ENCODE peak calls at places on chromosome 12, in six cellular contexts. Q, D, Z, L, B and U are unnamed samples.

GRCh38 chr12:41769810-41770209 is 374.9 kb downstream of the GXYLT1 start:
- DNase-seq in Q (no peak), Z (no peak), B (no peak), D (no peak), L (no peak), U (no peak)

GRCh38 chr12:98499668-98500456 is 15.5 kb upstream of the TMPO start:
- DNase-seq in Q (no peak), B (no peak), Z (no peak), D (no peak), L (no peak), U (no peak)

GRCh38 chr12:32107376-32108267 is 975 bp downstream of the BICD1 start:
- DNase-seq in D (peak), L (no peak), Q (peak), Z (peak), B (peak), U (no peak)

GRCh38 chr12:29241821-29242591 is 92.9 kb downstream of the FAR2 start:
- DNase-seq in L (no peak), D (no peak), Q (peak), Z (no peak), B (peak), U (no peak)

GRCh38 chr12:43744826-43745225 is 13.8 kb downstream of the PUS7L start:
- DNase-seq in B (no peak), L (no peak), D (no peak), Z (no peak), Q (no peak), U (no peak)

GRCh38 chr12:47652491-47653234 is 53.2 kb downstream of the RPAP3 start:
- DNase-seq in L (no peak), B (no peak), Q (no peak), Z (peak), D (no peak), U (no peak)

GRCh38 chr12:31228811-31229792 is 96.8 kb downstream of the SINHCAF start:
- DNase-seq in Z (no peak), B (no peak), D (no peak), Q (no peak), L (no peak), U (no peak)

GRCh38 chr12:25769076-25769945 is 189.2 kb upstream of the RASSF8 start:
- DNase-seq in Z (peak), D (no peak), L (no peak), B (peak), Q (peak), U (no peak)

GRCh38 chr12:21577516-21577915 is 27.1 kb downstream of the GYS2 start:
- DNase-seq in L (no peak), B (no peak), D (no peak), Q (no peak), Z (no peak), U (no peak)

GRCh38 chr12:101021442-101021841 is 188.6 kb downstream of the SLC5A8 start:
- DNase-seq in L (no peak), D (no peak), Z (no peak), Q (no peak), B (no peak), U (no peak)

GRCh38 chr12:58067610-58068387 is 126.4 kb downstream of the ATP23 start:
- DNase-seq in Q (peak), D (no peak), Z (peak), L (no peak), B (peak), U (no peak)

GRCh38 chr12:43696154-43696553 is 62.4 kb downstream of the PUS7L start:
- DNase-seq in Z (no peak), L (no peak), D (no peak), Q (no peak), B (no peak), U (no peak)

GRCh38 chr12:120925740-120926563 is 21.8 kb upstream of the SPPL3 start:
- DNase-seq in B (no peak), Z (no peak), L (no peak), D (no peak), Q (no peak), U (no peak)

GRCh38 chr12:55718020-55718419 is 2.2 kb upstream of the RDH5 start:
- DNase-seq in Z (no peak), D (peak), Q (no peak), B (no peak), L (no peak), U (no peak)

GRCh38 chr12:90653051-90653450 is 301.9 kb downstream of the CCER1 start:
- DNase-seq in D (no peak), Q (peak), Z (no peak), L (no peak), B (peak), U (no peak)

GRCh38 chr12:114457620-114458019 is 51.7 kb upstream of the TBX5 start:
- DNase-seq in Q (no peak), D (no peak), Z (no peak), B (no peak), L (no peak), U (no peak)

GRCh38 chr12:49949124-49949845 is 1.3 kb upstream of the AQP2 start:
- DNase-seq in B (no peak), D (no peak), L (no peak), Z (no peak), Q (no peak), U (no peak)

GRCh38 chr12:118773956-118774723 is 207.2 kb upstream of the SRRM4 start:
- DNase-seq in B (no peak), L (no peak), D (peak), Z (no peak), Q (no peak), U (no peak)

GRCh38 chr12:25436206-25436912 is 116.7 kb downstream of the LMNTD1 start:
- DNase-seq in L (no peak), D (peak), B (peak), Z (peak), Q (peak), U (no peak)

GRCh38 chr12:88400302-88400701 is 180.0 kb downstream of the KITLG start:
- DNase-seq in Z (no peak), D (no peak), Q (no peak), L (no peak), B (no peak), U (no peak)

GRCh38 chr12:29073631-29074239 is 75.3 kb upstream of the FAR2 start:
- DNase-seq in Z (peak), D (no peak), Q (peak), L (no peak), B (peak), U (no peak)

GRCh38 chr12:94498073-94498472 is 38.4 kb upstream of the CEP83 start:
- DNase-seq in Q (no peak), Z (peak), L (no peak), B (no peak), D (no peak), U (no peak)

GRCh38 chr12:851913-852312 is 97.6 kb downstream of the RAD52 start:
- DNase-seq in B (peak), Q (peak), Z (peak), D (no peak), L (no peak), U (no peak)

GRCh38 chr12:89695830-89696229 is 12.8 kb downstream of the ATP2B1 start:
- DNase-seq in Q (no peak), Z (no peak), D (no peak), B (no peak), L (no peak), U (no peak)

GRCh38 chr12:20289512-20289911 is 78.8 kb upstream of the PDE3A start:
- DNase-seq in Q (no peak), Z (no peak), L (no peak), D (no peak), B (no peak), U (no peak)

GRCh38 chr12:57430931-57431566 is at the start of gene R3HDM2:
- DNase-seq in Z (peak), Q (peak), D (peak), B (peak), L (peak), U (peak)

GRCh38 chr12:47014474-47014873 is 64.9 kb upstream of the PCED1B start:
- DNase-seq in B (peak), Q (peak), L (no peak), Z (peak), D (no peak), U (no peak)

GRCh38 chr12:114668151-114668891 is 15.7 kb downstream of the TBX3 start:
- DNase-seq in D (peak), L (no peak), Z (peak), B (peak), Q (peak), U (no peak)

GRCh38 chr12:52210186-52210924 is 18.5 kb upstream of the KRT80 start:
- DNase-seq in L (no peak), Z (peak), D (no peak), B (peak), Q (peak), U (no peak)

GRCh38 chr12:44542716-44543115 is 333.4 kb downstream of the NELL2 start:
- DNase-seq in L (no peak), B (no peak), D (no peak), Z (no peak), Q (no peak), U (no peak)

GRCh38 chr12:117551698-117552097 is 190.3 kb upstream of the NOS1 start:
- DNase-seq in Z (no peak), B (no peak), D (no peak), Q (no peak), L (no peak), U (no peak)

GRCh38 chr12:7241404-7242005 is 52.0 kb downstream of the PEX5 start:
- DNase-seq in L (no peak), D (no peak), Z (no peak), B (peak), Q (no peak), U (no peak)

GRCh38 chr12:29102739-29103138 is 46.3 kb upstream of the FAR2 start:
- DNase-seq in Z (no peak), Q (no peak), B (no peak), D (no peak), L (no peak), U (no peak)

GRCh38 chr12:58711968-58712367 is 208.3 kb downstream of the LRIG3 start:
- DNase-seq in Z (no peak), Q (peak), B (peak), L (no peak), D (no peak), U (no peak)

GRCh38 chr12:16006752-16007151 is 95.6 kb downstream of the DERA start:
- DNase-seq in Q (no peak), Z (no peak), D (no peak), B (no peak), L (no peak), U (no peak)

GRCh38 chr12:16003460-16003859 is 92.3 kb downstream of the DERA start:
- DNase-seq in B (no peak), L (no peak), Z (no peak), Q (no peak), D (no peak), U (no peak)

GRCh38 chr12:16012086-16012485 is 101.0 kb downstream of the DERA start:
- DNase-seq in Q (peak), Z (no peak), L (no peak), D (no peak), B (peak), U (no peak)

GRCh38 chr12:16008442-16008841 is 97.3 kb downstream of the DERA start:
- DNase-seq in Q (no peak), D (no peak), L (no peak), Z (no peak), B (no peak), U (no peak)
- TF ChIP-seq CTCF in Q (no peak), D (no peak), L (no peak), Z (no peak), B (no peak), U (no peak)

DNA sequence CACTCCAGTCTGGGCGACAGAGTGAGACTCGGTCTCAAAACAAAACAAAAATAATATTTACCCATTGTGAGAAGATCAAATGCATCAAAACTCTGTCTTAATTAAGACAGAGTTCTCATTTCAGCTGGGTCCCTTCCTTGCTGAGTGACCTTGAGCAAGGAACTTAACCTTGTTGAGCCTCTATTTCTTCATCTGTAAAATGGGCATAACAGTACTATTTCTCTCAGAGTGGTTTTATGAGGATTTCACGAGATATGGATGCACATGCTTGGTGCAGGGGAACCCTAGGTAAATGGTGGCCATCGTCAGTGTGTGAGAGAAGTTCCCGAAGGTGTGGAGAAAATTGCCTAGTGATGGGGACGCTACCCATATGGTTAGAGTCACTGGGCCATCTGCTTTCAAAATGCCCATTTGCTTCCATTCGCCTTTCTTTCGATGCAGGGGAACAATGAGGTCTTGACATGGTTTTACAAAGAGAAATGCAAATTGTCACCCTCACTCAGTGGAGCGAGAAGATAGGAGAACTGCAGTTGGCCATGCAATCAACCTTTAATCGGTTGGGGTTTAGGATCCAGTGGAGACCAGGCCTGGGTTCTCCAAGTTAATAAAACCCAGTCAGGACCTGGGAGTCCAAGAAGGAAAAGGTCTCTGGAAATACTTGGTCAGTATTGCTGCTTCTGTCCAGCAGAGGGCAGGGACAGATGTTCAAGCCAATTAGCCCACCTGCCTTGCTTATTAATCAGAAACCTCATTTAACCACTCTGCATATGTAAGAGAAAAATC is 37.1 kb downstream of the CFAP251 start:
- DNase-seq in Q (peak), B (peak), D (no peak), L (no peak), Z (peak), U (no peak)
- TF ChIP-seq CTCF in Q (peak), B (peak), D (peak), L (peak), Z (peak), U (no peak)

GRCh38 chr12:69901141-69901900 is 76.3 kb downstream of the MYRFL start:
- DNase-seq in Z (no peak), D (no peak), L (no peak), Q (no peak), B (no peak), U (no peak)
- TF ChIP-seq CTCF in Z (no peak), D (no peak), L (no peak), Q (no peak), B (no peak), U (no peak)

GRCh38 chr12:131853832-131854797 is 25.9 kb downstream of the MMP17 start:
- DNase-seq in Q (no peak), Z (peak), B (no peak), D (no peak), L (no peak), U (no peak)

GRCh38 chr12:131854861-131855476 is 26.8 kb downstream of the MMP17 start:
- DNase-seq in Q (no peak), D (no peak), B (no peak), Z (peak), L (no peak), U (no peak)

GRCh38 chr12:131857908-131858850 is 30.0 kb downstream of the MMP17 start:
- DNase-seq in B (no peak), Z (peak), L (no peak), Q (no peak), D (no peak), U (no peak)

GRCh38 chr12:131855521-131856142 is 27.4 kb downstream of the MMP17 start:
- DNase-seq in B (no peak), Z (no peak), Q (no peak), L (no peak), D (peak), U (no peak)

GRCh38 chr12:131856366-131857097 is 28.3 kb downstream of the MMP17 start:
- DNase-seq in Q (no peak), B (no peak), D (no peak), Z (no peak), L (no peak), U (no peak)
- TF ChIP-seq CTCF in Q (no peak), B (no peak), D (no peak), Z (no peak), L (no peak), U (no peak)

DNA sequence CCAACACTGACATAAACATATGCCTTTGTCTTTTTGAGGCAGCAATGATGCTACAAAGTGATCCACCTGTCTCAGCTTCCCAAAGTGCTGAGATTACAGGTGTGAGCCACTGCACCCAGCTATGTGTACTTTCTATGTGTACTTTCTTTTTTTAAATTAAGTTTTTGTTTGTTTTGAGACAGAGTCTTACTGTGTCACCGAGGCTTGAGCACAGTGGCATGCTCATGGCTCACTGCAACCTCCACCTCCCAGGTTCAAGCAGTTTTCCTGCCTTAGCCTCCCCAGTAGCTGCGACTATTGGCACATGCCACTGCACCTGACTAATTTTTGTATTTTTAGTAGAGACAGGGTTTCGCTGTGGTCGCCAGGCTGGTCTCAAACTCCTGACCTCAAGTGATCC is 172.5 kb upstream of the ALG10B start:
- DNase-seq in D (no peak), Q (no peak), L (no peak), B (no peak), Z (no peak), U (no peak)
- TF ChIP-seq CTCF in D (no peak), Q (no peak), L (no peak), B (no peak), Z (no peak), U (no peak)

GRCh38 chr12:5556033-5556614 is 124.2 kb downstream of the NTF3 start:
- DNase-seq in L (no peak), B (no peak), Z (peak), D (peak), Q (no peak), U (no peak)
- TF ChIP-seq CTCF in L (peak), B (peak), Z (peak), D (no peak), Q (peak), U (no peak)

DNA sequence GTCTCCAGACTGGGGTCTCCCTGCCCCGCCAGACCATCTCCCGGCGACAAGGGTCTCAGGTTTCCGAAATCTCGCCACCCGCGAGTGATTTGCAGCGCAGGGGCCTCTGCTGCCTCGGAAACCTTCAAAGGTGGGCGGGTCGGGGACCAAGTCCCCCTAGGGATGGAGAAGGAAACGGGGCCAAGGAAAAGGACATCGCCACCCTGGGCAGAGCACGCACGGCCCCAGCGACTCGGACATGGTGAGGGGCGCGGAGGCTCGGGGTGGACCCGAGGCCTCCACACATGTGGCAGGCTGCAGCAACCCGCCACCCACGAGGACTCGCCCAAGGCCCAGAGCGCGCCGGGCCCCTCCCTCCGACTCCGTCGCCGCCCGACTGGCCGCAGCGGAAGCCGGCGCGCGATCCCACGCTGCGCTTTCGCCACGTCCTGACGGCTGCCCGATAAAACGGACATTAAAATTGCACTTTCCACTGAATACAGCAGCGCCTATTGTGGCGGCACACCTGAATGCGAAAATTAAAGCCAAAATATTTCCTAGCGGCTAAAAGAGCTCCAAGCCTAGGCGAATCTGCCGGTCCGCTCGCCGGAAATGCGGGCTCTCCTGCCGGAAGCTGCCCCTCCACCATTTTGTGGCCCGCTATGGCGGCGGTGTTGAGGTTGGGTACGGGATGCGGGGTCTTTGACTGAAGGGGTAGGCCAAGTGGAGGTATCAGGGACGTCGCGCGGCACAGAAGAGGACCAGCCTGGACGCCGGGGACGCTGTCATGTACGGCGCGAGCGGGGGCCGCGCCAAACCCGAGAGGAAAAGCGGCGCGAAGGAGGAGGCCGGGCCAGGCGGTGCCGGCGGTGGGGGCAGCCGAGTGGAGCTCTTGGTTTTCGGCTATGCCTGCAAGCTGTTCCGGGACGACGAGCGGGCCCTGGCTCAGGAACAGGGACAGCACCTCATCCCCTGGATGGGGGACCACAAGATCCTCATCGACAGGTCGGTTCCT is at the start of gene SFSWAP:
- DNase-seq in L (no peak), D (peak), Z (peak), B (peak), Q (peak), U (peak)
- TF ChIP-seq CTCF in L (no peak), D (no peak), Z (no peak), B (no peak), Q (no peak), U (no peak)

DNA sequence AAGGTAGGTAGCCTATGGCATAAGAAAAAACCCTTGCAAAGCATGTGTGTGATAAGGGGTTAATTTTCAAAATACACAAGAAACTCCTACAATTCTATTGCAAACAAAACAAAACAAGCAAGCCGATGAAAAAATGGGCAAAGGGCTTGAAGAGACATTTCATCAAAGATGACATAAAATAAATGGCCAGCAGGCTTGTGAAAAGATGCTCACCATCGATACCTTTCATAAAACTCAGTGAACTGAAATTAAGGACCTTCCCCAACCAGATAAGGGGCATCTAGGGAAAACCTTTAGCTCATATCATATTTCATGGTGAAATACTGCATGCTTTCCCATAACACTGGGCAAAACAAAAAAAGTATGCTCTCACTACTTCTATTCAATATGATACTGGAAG is 131.2 kb downstream of the PPM1H start:
- DNase-seq in L (no peak), Q (no peak), D (no peak), Z (no peak), B (no peak), U (no peak)
- TF ChIP-seq CTCF in L (no peak), Q (no peak), D (no peak), Z (no peak), B (no peak), U (no peak)

GRCh38 chr12:53746592-53747491 is 4.9 kb downstream of the CISTR start:
- DNase-seq in D (peak), Q (peak), L (peak), B (peak), Z (peak), U (peak)
- TF ChIP-seq CTCF in D (peak), Q (peak), L (peak), B (peak), Z (peak), U (peak)